ENCODE peak calls at places on chromosomes 6 and 20, in four cellular contexts. One of them, this sample, is unnamed. For H3K4me1, the result is how much of the 10 kb centered on the place peaks cover.

GRCh38 chr6:34155471-34156300 is 9.8 kb upstream of the GRM4 start:
- DNase-seq in tibial nerve: no peak
- DNase-seq in SJSA1: no peak
- DNase-seq in gastrocnemius medialis: no peak
- DNase-seq in this sample: no peak

GRCh38 chr6:103534814-103535213 is 1324.9 kb downstream of the HACE1 start:
- DNase-seq in tibial nerve: no peak
- DNase-seq in SJSA1: no peak
- DNase-seq in gastrocnemius medialis: no peak
- DNase-seq in this sample: no peak

GRCh38 chr6:25369450-25370086 is 90.4 kb downstream of the CARMIL1 start:
- DNase-seq in tibial nerve: no peak
- DNase-seq in SJSA1: no peak
- DNase-seq in gastrocnemius medialis: no peak
- DNase-seq in this sample: peak

GRCh38 chr6:20969551-20969950 is 435.3 kb downstream of the CDKAL1 start:
- DNase-seq in tibial nerve: no peak
- DNase-seq in SJSA1: no peak
- DNase-seq in gastrocnemius medialis: no peak
- DNase-seq in this sample: no peak

GRCh38 chr6:148514091-148514850 is 171.6 kb downstream of the SASH1 start:
- DNase-seq in tibial nerve: no peak
- DNase-seq in SJSA1: no peak
- DNase-seq in gastrocnemius medialis: no peak
- DNase-seq in this sample: no peak

GRCh38 chr20:2212457-2213005 is 83.3 kb upstream of the TGM3 start:
- DNase-seq in tibial nerve: no peak
- DNase-seq in SJSA1: no peak
- DNase-seq in gastrocnemius medialis: no peak
- DNase-seq in this sample: no peak

GRCh38 chr6:132289761-132290160 is 111.5 kb downstream of the MOXD1 start:
- DNase-seq in tibial nerve: no peak
- DNase-seq in SJSA1: no peak
- DNase-seq in gastrocnemius medialis: no peak
- DNase-seq in this sample: no peak

GRCh38 chr6:152457949-152458624 is 179.1 kb downstream of the SYNE1 start:
- DNase-seq in tibial nerve: no peak
- DNase-seq in SJSA1: no peak
- DNase-seq in gastrocnemius medialis: no peak
- DNase-seq in this sample: no peak

GRCh38 chr20:62156254-62156556 is 12.6 kb downstream of the SS18L1 start:
- DNase-seq in tibial nerve: no peak
- DNase-seq in SJSA1: no peak
- DNase-seq in gastrocnemius medialis: no peak
- DNase-seq in this sample: no peak

GRCh38 chr6:105601541-105602174 is 198.8 kb upstream of the PREP start:
- DNase-seq in tibial nerve: peak
- DNase-seq in SJSA1: peak
- DNase-seq in gastrocnemius medialis: peak
- DNase-seq in this sample: peak

GRCh38 chr6:23081701-23082100 is 512.3 kb downstream of the HDGFL1 start:
- DNase-seq in tibial nerve: no peak
- DNase-seq in SJSA1: no peak
- DNase-seq in gastrocnemius medialis: no peak
- DNase-seq in this sample: no peak

GRCh38 chr20:34332262-34332920 is 29.2 kb upstream of the AHCY start:
- DNase-seq in tibial nerve: no peak
- DNase-seq in SJSA1: no peak
- DNase-seq in gastrocnemius medialis: no peak
- DNase-seq in this sample: no peak

GRCh38 chr6:133646021-133646682 is 242.8 kb upstream of the TCF21 start:
- DNase-seq in tibial nerve: no peak
- DNase-seq in SJSA1: peak
- DNase-seq in gastrocnemius medialis: no peak
- DNase-seq in this sample: peak

GRCh38 chr6:27280540-27281000 is 31.5 kb downstream of the POM121L2 start:
- DNase-seq in tibial nerve: no peak
- DNase-seq in SJSA1: no peak
- DNase-seq in gastrocnemius medialis: no peak
- DNase-seq in this sample: no peak

GRCh38 chr6:64504509-64504908 is 868.9 kb downstream of the PHF3 start:
- DNase-seq in tibial nerve: no peak
- DNase-seq in SJSA1: no peak
- DNase-seq in gastrocnemius medialis: no peak
- DNase-seq in this sample: no peak

GRCh38 chr6:155023717-155024116 is 28.6 kb downstream of the TIAM2 start:
- DNase-seq in tibial nerve: no peak
- DNase-seq in SJSA1: no peak
- DNase-seq in gastrocnemius medialis: no peak
- DNase-seq in this sample: no peak

GRCh38 chr6:92945799-92946198 is 473.6 kb downstream of the EPHA7 start:
- DNase-seq in tibial nerve: no peak
- DNase-seq in SJSA1: no peak
- DNase-seq in gastrocnemius medialis: no peak
- DNase-seq in this sample: no peak

GRCh38 chr6:15444881-15445280 is 199.0 kb downstream of the JARID2 start:
- DNase-seq in tibial nerve: no peak
- DNase-seq in SJSA1: no peak
- DNase-seq in gastrocnemius medialis: no peak
- DNase-seq in this sample: no peak

GRCh38 chr6:15299430-15300131 is 53.7 kb downstream of the JARID2 start:
- DNase-seq in tibial nerve: peak
- DNase-seq in SJSA1: no peak
- DNase-seq in gastrocnemius medialis: no peak
- DNase-seq in this sample: no peak

GRCh38 chr6:116954938-116955337 is 77.9 kb downstream of the RFX6 start:
- DNase-seq in tibial nerve: no peak
- DNase-seq in SJSA1: no peak
- DNase-seq in gastrocnemius medialis: no peak
- DNase-seq in this sample: no peak

GRCh38 chr6:84050408-84050807 is 16.8 kb downstream of the MRAP2 start:
- DNase-seq in tibial nerve: no peak
- DNase-seq in SJSA1: no peak
- DNase-seq in gastrocnemius medialis: no peak
- DNase-seq in this sample: no peak

GRCh38 chr6:117478853-117479231 is 3.6 kb upstream of the DCBLD1 start:
- DNase-seq in tibial nerve: no peak
- DNase-seq in SJSA1: no peak
- DNase-seq in gastrocnemius medialis: no peak
- DNase-seq in this sample: no peak

GRCh38 chr6:110415297-110415916 is at the start of gene DDO:
- DNase-seq in tibial nerve: peak
- DNase-seq in SJSA1: no peak
- DNase-seq in gastrocnemius medialis: peak
- DNase-seq in this sample: peak

GRCh38 chr20:12053348-12053747 is 135.7 kb downstream of the BTBD3 start:
- DNase-seq in tibial nerve: no peak
- DNase-seq in SJSA1: no peak
- DNase-seq in gastrocnemius medialis: no peak
- DNase-seq in this sample: peak

GRCh38 chr6:73515204-73516101 is 5.4 kb downstream of the EEF1A1 start:
- DNase-seq in tibial nerve: peak
- DNase-seq in SJSA1: peak
- DNase-seq in gastrocnemius medialis: peak
- DNase-seq in this sample: peak

GRCh38 chr20:10578607-10579006 is 95.2 kb downstream of the JAG1 start:
- DNase-seq in tibial nerve: no peak
- DNase-seq in SJSA1: no peak
- DNase-seq in gastrocnemius medialis: no peak
- DNase-seq in this sample: no peak

GRCh38 chr6:142530566-142530965 is 228.8 kb downstream of the ADGRG6 start:
- DNase-seq in tibial nerve: no peak
- DNase-seq in SJSA1: no peak
- DNase-seq in gastrocnemius medialis: no peak
- DNase-seq in this sample: no peak

GRCh38 chr20:45105317-45105716 is 4.4 kb upstream of the KCNS1 start:
- DNase-seq in tibial nerve: no peak
- DNase-seq in SJSA1: no peak
- DNase-seq in gastrocnemius medialis: no peak
- DNase-seq in this sample: no peak

GRCh38 chr6:147204060-147204785 is at the start of gene STXBP5:
- DNase-seq in tibial nerve: peak
- DNase-seq in SJSA1: peak
- DNase-seq in gastrocnemius medialis: peak
- DNase-seq in this sample: peak

GRCh38 chr6:113495521-113495920 is 361.6 kb upstream of the MARCKS start:
- DNase-seq in tibial nerve: no peak
- DNase-seq in SJSA1: no peak
- DNase-seq in gastrocnemius medialis: no peak
- DNase-seq in this sample: no peak

GRCh38 chr6:138814179-138814834 is 18.4 kb downstream of the ECT2L start:
- DNase-seq in tibial nerve: no peak
- DNase-seq in SJSA1: no peak
- DNase-seq in gastrocnemius medialis: no peak
- DNase-seq in this sample: no peak

GRCh38 chr6:158357570-158358216 is 45.4 kb downstream of the TULP4 start:
- DNase-seq in tibial nerve: no peak
- DNase-seq in SJSA1: no peak
- DNase-seq in gastrocnemius medialis: no peak
- DNase-seq in this sample: no peak

GRCh38 chr20:6708010-6708409 is 59.5 kb upstream of the BMP2 start:
- DNase-seq in tibial nerve: peak
- DNase-seq in SJSA1: peak
- DNase-seq in gastrocnemius medialis: peak
- DNase-seq in this sample: peak

GRCh38 chr6:45949256-45949655 is 66.4 kb downstream of the CLIC5 start:
- DNase-seq in tibial nerve: no peak
- DNase-seq in SJSA1: no peak
- DNase-seq in gastrocnemius medialis: peak
- DNase-seq in this sample: no peak

GRCh38 chr6:7112741-7113313 is 5.1 kb downstream of the RREB1 start:
- DNase-seq in tibial nerve: no peak
- DNase-seq in SJSA1: no peak
- DNase-seq in gastrocnemius medialis: no peak
- DNase-seq in this sample: peak

GRCh38 chr20:2470051-2470431 is 548 bp downstream of the SNRPB start:
- DNase-seq in tibial nerve: peak
- DNase-seq in SJSA1: peak
- DNase-seq in gastrocnemius medialis: peak
- DNase-seq in this sample: peak

GRCh38 chr6:50699086-50699886 is 14.0 kb upstream of the TFAP2D start:
- DNase-seq in tibial nerve: no peak
- DNase-seq in SJSA1: no peak
- DNase-seq in gastrocnemius medialis: no peak
- DNase-seq in this sample: peak

GRCh38 chr6:88477411-88477810 is 311.3 kb upstream of the CNR1 start:
- DNase-seq in tibial nerve: no peak
- DNase-seq in SJSA1: no peak
- DNase-seq in gastrocnemius medialis: no peak
- DNase-seq in this sample: no peak

GRCh38 chr6:155270566-155271091 is 6.8 kb downstream of the CLDN20 start:
- DNase-seq in tibial nerve: no peak
- DNase-seq in SJSA1: no peak
- DNase-seq in gastrocnemius medialis: no peak
- DNase-seq in this sample: no peak

GRCh38 chr6:14035448-14035847 is 82.1 kb upstream of the CD83 start:
- DNase-seq in tibial nerve: no peak
- DNase-seq in SJSA1: peak
- DNase-seq in gastrocnemius medialis: no peak
- DNase-seq in this sample: peak

GRCh38 chr6:12291083-12291784 is 1.1 kb downstream of the EDN1 start:
- DNase-seq in tibial nerve: no peak
- DNase-seq in SJSA1: no peak
- DNase-seq in gastrocnemius medialis: no peak
- DNase-seq in this sample: no peak
- H3K4me1 ChIP-seq in tibial nerve: under half
- H3K4me1 ChIP-seq in SJSA1: under half
- H3K4me1 ChIP-seq in gastrocnemius medialis: under half
- H3K4me1 ChIP-seq in this sample: under half

GRCh38 chr20:63874254-63874653 is 9.2 kb downstream of the TPD52L2 start:
- DNase-seq in tibial nerve: no peak
- DNase-seq in SJSA1: no peak
- DNase-seq in gastrocnemius medialis: no peak
- DNase-seq in this sample: peak
- H3K4me1 ChIP-seq in tibial nerve: under half
- H3K4me1 ChIP-seq in SJSA1: under half
- H3K4me1 ChIP-seq in gastrocnemius medialis: under half
- H3K4me1 ChIP-seq in this sample: under half

DNA sequence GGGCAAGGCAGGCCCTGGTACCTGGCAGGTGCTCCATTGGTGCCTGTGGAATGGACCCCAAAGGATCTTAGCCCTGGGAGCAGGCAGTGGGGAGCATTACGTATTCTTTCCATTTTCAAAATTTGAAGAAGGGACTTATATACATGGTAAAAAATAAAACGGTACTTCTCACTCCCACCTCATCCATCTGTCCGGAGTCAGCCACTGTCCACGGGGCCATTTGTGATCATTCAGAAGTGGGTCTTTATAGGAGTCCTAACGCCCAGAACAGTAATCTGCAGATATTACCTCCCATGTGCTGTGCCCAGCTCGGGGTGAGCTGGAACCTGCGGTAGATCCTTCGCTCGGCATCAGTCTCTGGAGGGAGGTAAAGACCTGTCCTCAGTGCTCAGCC is 110.4 kb downstream of the SYCP2 start:
- DNase-seq in tibial nerve: no peak
- DNase-seq in SJSA1: no peak
- DNase-seq in gastrocnemius medialis: no peak
- DNase-seq in this sample: no peak
- H3K4me1 ChIP-seq in tibial nerve: under half
- H3K4me1 ChIP-seq in SJSA1: under half
- H3K4me1 ChIP-seq in gastrocnemius medialis: under half
- H3K4me1 ChIP-seq in this sample: under half

GRCh38 chr6:32112436-32112980 is 3.4 kb upstream of the TNXB start:
- DNase-seq in tibial nerve: no peak
- DNase-seq in SJSA1: no peak
- DNase-seq in gastrocnemius medialis: no peak
- DNase-seq in this sample: no peak
- H3K4me1 ChIP-seq in tibial nerve: half or more
- H3K4me1 ChIP-seq in SJSA1: under half
- H3K4me1 ChIP-seq in gastrocnemius medialis: under half
- H3K4me1 ChIP-seq in this sample: under half

GRCh38 chr6:169189686-169190085 is 64.0 kb downstream of the THBS2 start:
- DNase-seq in tibial nerve: no peak
- DNase-seq in SJSA1: no peak
- DNase-seq in gastrocnemius medialis: no peak
- DNase-seq in this sample: no peak
- H3K4me1 ChIP-seq in tibial nerve: under half
- H3K4me1 ChIP-seq in SJSA1: under half
- H3K4me1 ChIP-seq in gastrocnemius medialis: under half
- H3K4me1 ChIP-seq in this sample: under half

DNA sequence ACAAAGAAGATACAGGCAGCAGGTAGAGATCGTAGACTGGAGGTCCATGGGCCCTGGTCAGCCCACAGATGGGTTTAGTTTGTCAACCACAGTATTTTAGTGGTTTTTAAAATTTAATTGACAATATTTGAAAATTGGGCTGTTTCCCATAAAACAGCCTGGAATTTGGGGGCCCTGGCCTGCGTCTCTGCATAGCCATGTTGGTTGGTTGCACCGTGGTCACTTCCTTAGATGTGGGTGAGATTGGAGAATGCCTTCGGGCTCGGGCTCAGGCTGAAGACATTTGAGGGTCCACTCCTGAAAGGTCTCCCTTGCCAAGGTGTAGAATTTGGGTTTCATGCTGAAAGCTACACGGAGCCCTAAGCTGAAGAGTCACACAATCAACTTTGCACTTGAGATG is 7.7 kb downstream of the DUSP22 start:
- DNase-seq in tibial nerve: no peak
- DNase-seq in SJSA1: no peak
- DNase-seq in gastrocnemius medialis: no peak
- DNase-seq in this sample: no peak
- H3K4me1 ChIP-seq in tibial nerve: under half
- H3K4me1 ChIP-seq in SJSA1: under half
- H3K4me1 ChIP-seq in gastrocnemius medialis: under half
- H3K4me1 ChIP-seq in this sample: under half

This sample was measured in cardiac muscle cell.